ENCODE peak calls at places on chromosomes 7 and 10, in four cellular contexts. N is H1, V is SK-N-SH, U is K562. P is an unnamed sample.

GRCh38 chr7:123548406-123548805 is 9.2 kb downstream of the NDUFA5 start:
- DNase-seq in U (no peak), V (no peak), N (no peak), P (no peak)

GRCh38 chr7:151278949-151279348 is 30.5 kb upstream of the SMARCD3 start:
- DNase-seq in U (no peak), V (no peak), N (no peak), P (no peak)

GRCh38 chr7:34315032-34315431 is 343.0 kb upstream of the NPSR1 start:
- DNase-seq in U (no peak), N (no peak), V (no peak), P (no peak)

GRCh38 chr7:12133865-12134264 is 77.2 kb upstream of the TMEM106B start:
- DNase-seq in N (no peak), V (no peak), U (no peak), P (no peak)

GRCh38 chr10:49761789-49762565 is at the start of gene OGDHL:
- DNase-seq in N (no peak), U (peak), V (peak), P (peak)

GRCh38 chr10:102501201-102502028 is 1.1 kb downstream of the ACTR1A start:
- DNase-seq in V (no peak), N (no peak), U (no peak), P (no peak)

GRCh38 chr7:66055321-66055956 is 20.2 kb upstream of the ASL start:
- DNase-seq in V (no peak), N (no peak), U (no peak), P (no peak)

GRCh38 chr10:7811000-7811399 is 7.3 kb upstream of the TAF3 start:
- DNase-seq in U (no peak), V (no peak), N (no peak), P (no peak)

GRCh38 chr10:49831352-49832040 is 69.4 kb upstream of the OGDHL start:
- DNase-seq in U (no peak), N (peak), V (no peak), P (no peak)

GRCh38 chr10:115129752-115130151 is 36.6 kb downstream of the ATRNL1 start:
- DNase-seq in N (no peak), U (no peak), V (peak), P (peak)

GRCh38 chr7:54354436-54354835 is 187.7 kb upstream of the VSTM2A start:
- DNase-seq in U (no peak), N (no peak), V (no peak), P (no peak)

GRCh38 chr10:97960269-97960869 is 70.1 kb downstream of the CRTAC1 start:
- DNase-seq in N (no peak), V (no peak), U (no peak), P (no peak)

GRCh38 chr7:17325364-17325763 is 26.9 kb downstream of the AHR start:
- DNase-seq in U (no peak), N (no peak), V (no peak), P (no peak)

GRCh38 chr7:155459133-155459866 is 1.4 kb downstream of the EN2 start:
- DNase-seq in U (no peak), N (no peak), V (peak), P (no peak)

GRCh38 chr7:124702385-124702784 is 63.2 kb downstream of the GPR37 start:
- DNase-seq in V (no peak), N (no peak), U (no peak), P (no peak)

GRCh38 chr7:3589756-3590155 is 288.7 kb downstream of the SDK1 start:
- DNase-seq in V (no peak), U (no peak), N (no peak), P (no peak)

GRCh38 chr10:119289227-119289925 is 82.0 kb downstream of the GRK5 start:
- DNase-seq in U (no peak), V (no peak), N (no peak), P (no peak)

GRCh38 chr10:93751832-93752231 is 5.9 kb upstream of the LGI1 start:
- DNase-seq in N (no peak), U (peak), V (peak), P (peak)

GRCh38 chr7:141585592-141586510 is 34.6 kb downstream of the AGK start:
- DNase-seq in V (no peak), N (no peak), U (no peak), P (no peak)

GRCh38 chr10:116184448-116184794 is 88.6 kb downstream of the GFRA1 start:
- DNase-seq in V (no peak), N (no peak), U (no peak), P (no peak)

GRCh38 chr10:90197766-90198165 is 496.4 kb downstream of the KIF20B start:
- DNase-seq in V (no peak), U (no peak), N (no peak), P (no peak)

GRCh38 chr7:54769203-54769602 is 10.2 kb upstream of the SEC61G start:
- DNase-seq in V (no peak), U (no peak), N (no peak), P (no peak)

GRCh38 chr7:24883632-24884013 is 96.4 kb downstream of the OSBPL3 start:
- DNase-seq in N (no peak), U (no peak), V (no peak), P (no peak)

GRCh38 chr10:25174461-25175230 is at the start of gene GPR158:
- DNase-seq in N (peak), V (peak), U (peak), P (peak)

GRCh38 chr10:92573091-92573797 is 649 bp downstream of the IDE start:
- DNase-seq in V (peak), U (peak), N (no peak), P (peak)

GRCh38 chr7:132782777-132783633 is 206.7 kb upstream of the PLXNA4 start:
- DNase-seq in N (no peak), V (no peak), U (no peak), P (no peak)

GRCh38 chr7:53237344-53237913 is 202.0 kb downstream of the POM121L12 start:
- DNase-seq in N (no peak), V (no peak), U (no peak), P (no peak)

GRCh38 chr7:18352339-18353255 is 143.0 kb upstream of the HDAC9 start:
- DNase-seq in N (no peak), U (peak), V (peak), P (peak)

GRCh38 chr7:103343758-103344452 is 662 bp downstream of the DNAJC2 start:
- DNase-seq in N (no peak), V (peak), U (no peak), P (peak)

GRCh38 chr7:121480566-121481335 is 84.6 kb upstream of the FAM3C start:
- DNase-seq in U (no peak), N (no peak), V (no peak), P (no peak)

GRCh38 chr7:144955422-144955821 is 119.6 kb upstream of the TPK1 start:
- DNase-seq in U (no peak), N (no peak), V (no peak), P (no peak)

GRCh38 chr10:48254745-48255144 is 19.8 kb downstream of the FRMPD2 start:
- DNase-seq in N (no peak), V (no peak), U (no peak), P (no peak)

GRCh38 chr7:19117870-19118608 is 603 bp upstream of the TWIST1 start:
- DNase-seq in N (no peak), V (peak), U (no peak), P (peak)

GRCh38 chr7:148142660-148143248 is 447.8 kb upstream of the C7orf33 start:
- DNase-seq in U (no peak), N (no peak), V (peak), P (peak)

GRCh38 chr10:1022413-1022812 is 3.2 kb downstream of the IDI2 start:
- DNase-seq in U (no peak), N (no peak), V (no peak), P (no peak)
- TF ChIP-seq MAX in U (no peak), N (no peak), V (no peak), P (no peak)

GRCh38 chr7:27185013-27185707 is at the start of gene HOXA11:
- DNase-seq in U (no peak), N (no peak), V (no peak), P (peak)

GRCh38 chr7:27185708-27186449 is 847 bp upstream of the HOXA11 start:
- DNase-seq in U (no peak), V (no peak), N (no peak), P (peak)

GRCh38 chr7:27187158-27187701 is 2.2 kb upstream of the HOXA11 start:
- DNase-seq in U (no peak), N (no peak), V (no peak), P (peak)

GRCh38 chr7:27187702-27188665 is 3.0 kb upstream of the HOXA11 start:
- DNase-seq in U (no peak), V (no peak), N (no peak), P (peak)

GRCh38 chr7:27186450-27187157 is 1.6 kb upstream of the HOXA11 start:
- DNase-seq in U (no peak), N (no peak), V (no peak), P (no peak)
- TF ChIP-seq MAX in U (no peak), N (no peak), V (no peak), P (no peak)

DNA sequence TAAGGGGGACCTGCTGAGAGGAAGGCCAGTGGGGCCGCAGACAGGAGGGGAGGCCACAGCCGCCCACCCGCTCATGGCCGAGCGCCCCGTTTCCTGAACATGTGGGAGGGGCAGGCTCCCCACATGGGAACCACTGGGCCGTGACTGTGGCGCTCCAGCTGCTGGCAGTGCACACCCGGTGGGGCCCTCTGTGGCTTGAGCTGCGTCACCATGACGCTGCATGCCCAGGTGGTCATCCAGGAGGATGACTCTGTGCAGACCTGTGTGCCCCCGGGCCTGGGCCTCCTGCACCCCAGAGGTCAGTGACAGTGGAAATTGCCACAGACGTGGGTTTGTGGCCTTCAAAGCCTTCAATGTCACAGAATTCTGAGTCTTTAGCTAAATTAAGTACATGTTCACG is 85.1 kb downstream of the MGMT start:
- DNase-seq in U (no peak), N (no peak), V (no peak), P (no peak)
- TF ChIP-seq MAX in U (no peak), N (no peak), V (no peak), P (no peak)

DNA sequence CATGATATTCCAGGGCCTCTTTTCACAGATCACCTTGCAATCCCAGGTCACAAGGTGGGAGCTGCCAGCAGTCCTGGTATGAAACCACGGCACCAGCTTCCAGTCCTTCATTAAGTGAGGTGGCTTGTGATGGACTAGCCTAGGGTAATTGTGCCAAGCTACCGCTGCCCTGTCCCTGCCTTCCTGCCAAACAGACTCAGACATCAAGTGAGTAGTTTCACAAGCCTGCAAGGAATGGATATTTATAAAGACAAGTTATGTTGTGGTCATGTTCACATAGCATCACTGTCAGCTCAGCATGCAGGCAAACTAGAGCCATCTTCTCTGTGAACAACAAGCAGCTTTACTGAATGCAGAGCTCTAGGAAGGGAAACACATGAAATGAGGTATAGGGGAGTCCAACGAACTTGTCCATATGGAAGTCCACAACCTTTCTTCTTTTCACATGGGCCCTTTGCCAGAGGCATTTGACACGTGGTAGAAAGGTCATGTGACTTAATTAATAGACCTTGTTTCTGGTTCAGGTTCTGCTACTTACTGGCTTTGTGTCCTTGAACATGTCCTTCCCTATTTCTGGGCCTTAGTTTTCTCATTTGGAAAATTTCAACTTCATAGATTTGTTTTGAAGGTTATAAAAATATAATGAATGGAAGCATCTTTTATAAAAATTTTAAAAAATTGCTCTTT is 1061.2 kb downstream of the KCNMA1 start:
- DNase-seq in N (no peak), U (no peak), V (no peak), P (no peak)
- TF ChIP-seq MAX in N (no peak), U (no peak), V (no peak), P (no peak)

DNA sequence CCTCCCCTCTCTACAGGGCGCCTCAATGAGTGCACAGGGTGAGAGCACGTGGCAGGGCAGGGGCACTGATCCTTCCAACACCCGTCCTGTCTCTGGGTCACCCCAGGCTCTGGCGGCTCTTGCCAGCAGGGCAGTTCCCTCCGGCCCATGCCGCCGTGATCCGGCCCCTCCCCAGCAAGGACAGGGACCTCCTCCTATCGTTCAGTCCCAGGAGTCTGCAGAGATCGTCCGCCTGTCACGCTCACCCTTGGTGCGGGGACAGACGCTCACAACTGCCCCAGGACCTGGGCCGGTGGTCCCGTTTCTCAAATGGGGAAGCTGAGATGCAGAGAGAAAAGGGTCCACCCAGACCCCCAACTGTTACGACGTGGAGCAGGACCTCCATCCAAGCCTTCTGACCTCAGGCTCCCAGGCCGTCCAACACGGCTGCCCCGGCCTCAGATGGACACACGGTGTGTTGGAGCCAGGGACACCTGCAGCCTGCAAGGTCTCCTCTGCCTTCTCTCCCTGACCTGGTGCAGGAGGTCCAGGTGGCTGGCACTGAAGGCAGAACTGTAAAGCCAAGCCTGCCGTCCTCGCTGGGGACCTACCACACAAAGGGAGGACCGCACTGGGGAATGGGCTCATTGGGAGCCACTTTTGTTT is 248.9 kb downstream of the ELFN1 start:
- DNase-seq in U (no peak), N (no peak), V (no peak), P (no peak)
- TF ChIP-seq MAX in U (no peak), N (no peak), V (no peak), P (no peak)

DNA sequence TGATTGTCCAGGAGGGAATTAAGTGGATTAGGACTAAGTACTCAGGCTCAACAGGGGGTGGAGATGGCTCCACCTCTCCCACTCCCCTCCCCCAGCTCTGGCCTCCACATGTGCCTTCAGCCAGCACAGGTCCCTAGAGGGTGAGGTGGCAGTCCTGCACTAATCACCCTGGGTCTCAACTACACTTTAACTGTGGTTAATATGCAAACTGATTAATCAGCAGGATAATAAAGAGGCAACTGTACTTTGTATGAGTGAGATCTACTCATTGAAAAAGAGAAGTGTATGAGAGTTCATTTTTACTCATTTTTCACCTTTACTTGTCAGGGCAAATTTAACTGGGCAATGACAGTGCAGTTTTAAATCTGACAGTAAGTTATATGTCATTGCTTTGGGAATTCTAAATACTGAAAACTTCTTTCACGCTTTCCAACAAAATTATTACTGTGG is 223.8 kb upstream of the CCDC6 start:
- DNase-seq in N (no peak), U (peak), V (peak), P (peak)
- TF ChIP-seq MAX in N (peak), U (peak), V (no peak), P (no peak)

GRCh38 chr7:41656357-41656756 is 46.5 kb downstream of the INHBA start:
- DNase-seq in N (no peak), V (peak), U (no peak), P (no peak)
- TF ChIP-seq MAX in N (no peak), V (no peak), U (no peak), P (no peak)

P was measured in NB4.